ENCODE peak calls at places on chromosomes 3 and 15, in six cellular contexts. One of them, this sample, is unnamed.

GRCh38 chr3:126013742-126014141 is 44.8 kb downstream of the ROPN1B start:
- DNase-seq in neural progenitor cell: peak
- DNase-seq in T-helper 17 cell: no peak
- DNase-seq in nephron progenitor cell: no peak
- DNase-seq in HCT116: no peak
- DNase-seq in Peyer's patch: no peak
- DNase-seq in this sample: no peak

GRCh38 chr3:165259518-165260193 is 63.5 kb upstream of the SLITRK3 start:
- DNase-seq in nephron progenitor cell: no peak
- DNase-seq in Peyer's patch: no peak
- DNase-seq in neural progenitor cell: peak
- DNase-seq in T-helper 17 cell: no peak
- DNase-seq in HCT116: no peak
- DNase-seq in this sample: no peak

GRCh38 chr3:111584724-111585123 is 10.4 kb downstream of the ZBED2 start:
- DNase-seq in T-helper 17 cell: no peak
- DNase-seq in nephron progenitor cell: no peak
- DNase-seq in HCT116: no peak
- DNase-seq in Peyer's patch: no peak
- DNase-seq in neural progenitor cell: no peak
- DNase-seq in this sample: no peak

GRCh38 chr15:63256433-63256884 is 20.9 kb upstream of the APH1B start:
- DNase-seq in Peyer's patch: no peak
- DNase-seq in T-helper 17 cell: no peak
- DNase-seq in neural progenitor cell: peak
- DNase-seq in HCT116: no peak
- DNase-seq in nephron progenitor cell: no peak
- DNase-seq in this sample: peak

GRCh38 chr3:140588558-140588957 is 89.3 kb upstream of the TRIM42 start:
- DNase-seq in T-helper 17 cell: no peak
- DNase-seq in Peyer's patch: no peak
- DNase-seq in HCT116: no peak
- DNase-seq in neural progenitor cell: peak
- DNase-seq in nephron progenitor cell: no peak
- DNase-seq in this sample: no peak

GRCh38 chr3:112794622-112795172 is 52.0 kb downstream of the CD200R1L start:
- DNase-seq in nephron progenitor cell: no peak
- DNase-seq in Peyer's patch: peak
- DNase-seq in neural progenitor cell: no peak
- DNase-seq in HCT116: no peak
- DNase-seq in T-helper 17 cell: no peak
- DNase-seq in this sample: no peak

GRCh38 chr3:183635107-183635430 is 354 bp upstream of the KLHL24 start:
- DNase-seq in Peyer's patch: no peak
- DNase-seq in nephron progenitor cell: no peak
- DNase-seq in T-helper 17 cell: no peak
- DNase-seq in neural progenitor cell: no peak
- DNase-seq in HCT116: no peak
- DNase-seq in this sample: no peak

GRCh38 chr3:194272861-194273266 is 78.3 kb downstream of the CPN2 start:
- DNase-seq in T-helper 17 cell: no peak
- DNase-seq in HCT116: no peak
- DNase-seq in Peyer's patch: no peak
- DNase-seq in nephron progenitor cell: no peak
- DNase-seq in neural progenitor cell: no peak
- DNase-seq in this sample: no peak

GRCh38 chr3:42057561-42058211 is 33.5 kb upstream of the TRAK1 start:
- DNase-seq in nephron progenitor cell: no peak
- DNase-seq in Peyer's patch: peak
- DNase-seq in neural progenitor cell: no peak
- DNase-seq in HCT116: no peak
- DNase-seq in T-helper 17 cell: no peak
- DNase-seq in this sample: no peak

GRCh38 chr15:40891810-40892448 is 2.3 kb upstream of the VPS18 start:
- DNase-seq in nephron progenitor cell: peak
- DNase-seq in HCT116: peak
- DNase-seq in T-helper 17 cell: no peak
- DNase-seq in neural progenitor cell: peak
- DNase-seq in Peyer's patch: peak
- DNase-seq in this sample: peak

GRCh38 chr3:171192176-171192854 is 165.8 kb upstream of the SLC2A2 start:
- DNase-seq in T-helper 17 cell: no peak
- DNase-seq in Peyer's patch: no peak
- DNase-seq in HCT116: peak
- DNase-seq in neural progenitor cell: no peak
- DNase-seq in nephron progenitor cell: no peak
- DNase-seq in this sample: peak

GRCh38 chr15:62756326-62756994 is 286.1 kb upstream of the TPM1 start:
- DNase-seq in T-helper 17 cell: no peak
- DNase-seq in neural progenitor cell: no peak
- DNase-seq in Peyer's patch: no peak
- DNase-seq in nephron progenitor cell: no peak
- DNase-seq in HCT116: no peak
- DNase-seq in this sample: no peak

GRCh38 chr3:86245360-86245759 is 745.6 kb downstream of the VGLL3 start:
- DNase-seq in neural progenitor cell: no peak
- DNase-seq in Peyer's patch: no peak
- DNase-seq in HCT116: no peak
- DNase-seq in nephron progenitor cell: no peak
- DNase-seq in T-helper 17 cell: no peak
- DNase-seq in this sample: no peak

GRCh38 chr3:38583688-38584087 is 65.8 kb downstream of the SCN5A start:
- DNase-seq in neural progenitor cell: no peak
- DNase-seq in nephron progenitor cell: no peak
- DNase-seq in HCT116: no peak
- DNase-seq in T-helper 17 cell: no peak
- DNase-seq in Peyer's patch: peak
- DNase-seq in this sample: no peak

This sample was measured in trophoblast cell.